ENCODE peak calls at places on chromosomes 7 and 10, in seven cellular contexts. G is epithelial cell of esophagus, N is islet precursor cell, R is NCI-H2081, L is WERI-Rb-1, X is non-pigmented ciliary epithelial cell, J is head of caudate nucleus. T is an unnamed sample.

GRCh38 chr7:6614941-6615737 is at the start of gene ZNF853:
- DNase-seq in X (no peak), G (no peak), N (no peak), L (peak; percentile 48), R (no peak), J (peak; percentile 31), T (no peak)

GRCh38 chr7:16200591-16200990 is 220.7 kb downstream of the CRPPA start:
- DNase-seq in G (peak; percentile 57), J (no peak), X (no peak), N (no peak), L (no peak), R (no peak), T (no peak)

GRCh38 chr7:155257482-155258232 is 40.0 kb upstream of the INSIG1 start:
- DNase-seq in R (no peak), L (no peak), J (no peak), N (no peak), G (peak; percentile 5), X (no peak), T (peak; percentile 69)

GRCh38 chr7:142581341-142581740 is 167.9 kb upstream of the PRSS1 start:
- DNase-seq in X (no peak), G (peak; percentile 70), J (no peak), L (no peak), R (no peak), N (peak; percentile 65), T (peak; percentile 27)

GRCh38 chr7:135653285-135654080 is 8.8 kb upstream of the STMP1 start:
- DNase-seq in L (no peak), G (no peak), X (no peak), R (peak; percentile 36), J (no peak), N (no peak), T (no peak)

GRCh38 chr7:29281782-29282541 is 87.4 kb downstream of the CHN2 start:
- DNase-seq in R (peak; percentile 86), J (peak; percentile 42), G (peak; percentile 94), N (peak; percentile 96), L (no peak), X (no peak), T (no peak)

GRCh38 chr10:119384127-119384526 is 158.4 kb downstream of the RGS10 start:
- DNase-seq in J (no peak), L (no peak), X (no peak), G (no peak), R (no peak), N (no peak), T (no peak)

GRCh38 chr7:11726251-11727155 is 105.5 kb downstream of the THSD7A start:
- DNase-seq in X (no peak), L (no peak), J (peak; percentile 29), R (no peak), G (peak; percentile 78), N (no peak), T (peak; percentile 17)

GRCh38 chr10:72842164-72842563 is 51.4 kb upstream of the OIT3 start:
- DNase-seq in R (no peak), X (no peak), J (no peak), L (no peak), N (no peak), G (no peak), T (no peak)

GRCh38 chr10:76125900-76126299 is 694.5 kb downstream of the LRMDA start:
- DNase-seq in J (no peak), R (no peak), N (peak; percentile 77), X (no peak), L (no peak), G (peak; percentile 38), T (no peak)

GRCh38 chr10:50629495-50630122 is 5.9 kb upstream of the SGMS1 start:
- DNase-seq in N (peak; percentile 63), R (no peak), G (peak; percentile 57), J (no peak), X (no peak), L (no peak), T (no peak)

GRCh38 chr7:25835191-25835590 is 316.8 kb upstream of the NFE2L3 start:
- DNase-seq in R (no peak), G (no peak), N (no peak), L (no peak), X (no peak), J (no peak), T (peak; percentile 25)

GRCh38 chr7:95690367-95690947 is 81.9 kb upstream of the DYNC1I1 start:
- DNase-seq in L (peak; percentile 36), J (no peak), X (no peak), N (peak; percentile 54), G (peak; percentile 51), R (peak; percentile 80), T (peak; percentile 15)

GRCh38 chr10:94320285-94320914 is 42.3 kb downstream of the NOC3L start:
- DNase-seq in J (peak; percentile 83), X (no peak), N (peak; percentile 73), L (peak; percentile 65), G (peak; percentile 65), R (peak; percentile 40), T (peak; percentile 51)

GRCh38 chr7:110104243-110104642 is 986.7 kb upstream of the LRRN3 start:
- DNase-seq in R (no peak), G (no peak), X (no peak), N (no peak), J (no peak), L (no peak), T (no peak)

GRCh38 chr10:42961776-42962119 is 115.1 kb upstream of the RET start:
- DNase-seq in X (no peak), G (no peak), N (no peak), L (no peak), J (peak; percentile 8), R (no peak), T (no peak)

GRCh38 chr10:29576681-29577080 is 58.1 kb downstream of the SVIL start:
- DNase-seq in X (no peak), J (no peak), G (peak; percentile 81), L (no peak), R (no peak), N (no peak), T (no peak)

GRCh38 chr7:80147543-80148376 is 13.1 kb downstream of the GNAI1 start:
- DNase-seq in L (no peak), G (peak; percentile 89), N (no peak), R (no peak), J (no peak), X (peak; percentile 74), T (no peak)

GRCh38 chr7:112307506-112307905 is 101.0 kb downstream of the ZNF277 start:
- DNase-seq in N (no peak), R (no peak), X (no peak), L (no peak), G (no peak), J (no peak), T (no peak)

GRCh38 chr10:77653210-77653609 is 15.6 kb upstream of the KCNMA1 start:
- DNase-seq in R (no peak), G (no peak), J (no peak), L (no peak), N (no peak), X (no peak), T (no peak)

GRCh38 chr7:50533849-50534248 is 31.4 kb downstream of the DDC start:
- DNase-seq in J (no peak), X (no peak), G (no peak), N (no peak), R (peak; percentile 35), L (no peak), T (no peak)

GRCh38 chr7:50293509-50294179 is 10.9 kb upstream of the IKZF1 start:
- DNase-seq in J (no peak), X (no peak), N (no peak), G (no peak), R (no peak), L (no peak), T (no peak)

GRCh38 chr7:107253599-107253998 is 84.8 kb downstream of the HBP1 start:
- DNase-seq in R (no peak), L (no peak), J (no peak), X (no peak), G (no peak), N (no peak), T (no peak)

GRCh38 chr7:21617513-21617912 is 74.7 kb downstream of the DNAH11 start:
- DNase-seq in L (no peak), J (no peak), G (no peak), N (no peak), R (no peak), X (no peak), T (no peak)

GRCh38 chr10:34109952-34110702 is 705.0 kb downstream of the PARD3 start:
- DNase-seq in R (peak; percentile 6), G (peak; percentile 95), J (no peak), N (peak; percentile 71), L (no peak), X (peak; percentile 69), T (peak; percentile 28)

GRCh38 chr7:1358376-1359050 is 100.8 kb downstream of the MICALL2 start:
- DNase-seq in L (no peak), R (no peak), X (no peak), J (no peak), N (no peak), G (no peak), T (no peak)

GRCh38 chr10:132361581-132362101 is 29.6 kb downstream of the LRRC27 start:
- DNase-seq in L (no peak), G (no peak), N (peak; percentile 52), R (no peak), X (no peak), J (no peak), T (no peak)

GRCh38 chr7:50355817-50356178 is 51.3 kb downstream of the IKZF1 start:
- DNase-seq in G (no peak), L (no peak), X (no peak), R (no peak), N (peak; percentile 75), J (no peak), T (no peak)

T was measured in AG08396.